ENCODE peak calls at places on chromosomes 6 and 20, in eight cellular contexts. W, Z, H, U, K, Y, F and E are unnamed samples.

GRCh38 chr6:168133707-168134398 is 54.8 kb upstream of the FRMD1 start:
- DNase-seq in Z (no peak), K (no peak), Y (peak), F (no peak), W (no peak), U (no peak), H (no peak), E (no peak)

GRCh38 chr6:56799966-56800365 is 154.9 kb upstream of the BEND6 start:
- DNase-seq in Z (no peak), K (no peak), U (no peak), W (no peak), Y (no peak), H (no peak), F (no peak), E (no peak)

GRCh38 chr6:138782243-138782642 is 8.7 kb downstream of the CCDC28A start:
- DNase-seq in Z (no peak), F (no peak), Y (no peak), U (no peak), W (no peak), H (no peak), K (no peak), E (no peak)

GRCh38 chr20:35294293-35294685 is 2.1 kb upstream of the FAM83C start:
- DNase-seq in Z (no peak), H (no peak), W (peak), Y (no peak), F (no peak), U (no peak), K (no peak), E (no peak)

GRCh38 chr6:37680668-37681067 is 17.0 kb downstream of the MDGA1 start:
- DNase-seq in W (peak), H (no peak), U (no peak), Y (no peak), K (no peak), Z (no peak), F (no peak), E (no peak)

GRCh38 chr6:110748458-110748857 is 66.8 kb downstream of the CDK19 start:
- DNase-seq in H (no peak), U (no peak), F (no peak), W (no peak), K (no peak), Z (no peak), Y (no peak), E (no peak)

GRCh38 chr6:166595061-166595780 is 8.7 kb upstream of the RAMACL start:
- DNase-seq in Y (no peak), K (no peak), H (peak), Z (no peak), W (no peak), U (no peak), F (no peak), E (no peak)

GRCh38 chr6:96186516-96187195 is 170.9 kb downstream of the FUT9 start:
- DNase-seq in Y (no peak), K (no peak), W (no peak), H (no peak), U (no peak), F (no peak), Z (no peak), E (no peak)

GRCh38 chr20:46089076-46089337 is 755 bp downstream of the NCOA5 start:
- DNase-seq in W (no peak), F (no peak), K (peak), Z (no peak), H (no peak), Y (no peak), U (no peak), E (no peak)

GRCh38 chr6:135182120-135182992 is 1.2 kb downstream of the MYB start:
- DNase-seq in W (peak), F (peak), Y (no peak), U (no peak), Z (peak), H (no peak), K (peak), E (peak)

GRCh38 chr6:106927531-106928398 is 46.8 kb downstream of the CD24 start:
- DNase-seq in Y (no peak), F (no peak), K (no peak), U (no peak), Z (peak), W (no peak), H (peak), E (peak)

GRCh38 chr6:122289721-122290501 is 109.5 kb upstream of the HSF2 start:
- DNase-seq in K (no peak), F (no peak), W (no peak), Y (no peak), H (peak), U (no peak), Z (no peak), E (no peak)

GRCh38 chr6:150959071-150959637 is 93.7 kb downstream of the MTHFD1L start:
- DNase-seq in U (no peak), F (no peak), Z (no peak), Y (no peak), W (no peak), K (no peak), H (no peak), E (no peak)

GRCh38 chr6:154410619-154411044 is 54.0 kb upstream of the IPCEF1 start:
- DNase-seq in K (no peak), W (peak), U (no peak), Y (peak), H (peak), F (peak), Z (peak), E (peak)

GRCh38 chr6:15544321-15544900 is 118.4 kb downstream of the DTNBP1 start:
- DNase-seq in K (no peak), H (no peak), U (no peak), W (no peak), F (no peak), Z (no peak), Y (no peak), E (no peak)